ENCODE peak calls at places on chromosome 6, in six cellular contexts. A is K562, P is GM12878, T is GM23338, D is WTC11, E is HepG2. O is an unnamed sample.

GRCh38 chr6:85516168-85516567 is 66.3 kb downstream of the NT5E start:
- DNase-seq in A (no peak), P (no peak), T (no peak), D (no peak), E (peak; percentile 44), O (no peak)

GRCh38 chr6:128070406-128070805 is 169.5 kb upstream of the THEMIS start:
- DNase-seq in A (no peak), P (no peak), T (no peak), D (no peak), E (no peak), O (no peak)

GRCh38 chr6:22020299-22020998 is 276.4 kb downstream of the PRL start:
- DNase-seq in A (no peak), P (no peak), T (no peak), D (no peak), E (no peak), O (no peak)

GRCh38 chr6:98579089-98579488 is 255.3 kb upstream of the POU3F2 start:
- DNase-seq in A (no peak), P (no peak), T (no peak), D (no peak), E (no peak), O (no peak)

GRCh38 chr6:31004285-31004684 is 6.0 kb upstream of the MUC22 start:
- DNase-seq in A (no peak), P (no peak), T (no peak), D (no peak), E (no peak), O (no peak)

GRCh38 chr6:36720251-36721141 is 22.9 kb downstream of the RAB44 start:
- DNase-seq in A (no peak), P (no peak), T (no peak), D (no peak), E (no peak), O (no peak)

GRCh38 chr6:167679791-167680604 is 146.7 kb upstream of the AFDN start:
- DNase-seq in A (no peak), P (no peak), T (no peak), D (no peak), E (no peak), O (no peak)

GRCh38 chr6:37021356-37022129 is 16.1 kb downstream of the FGD2 start:
- DNase-seq in A (no peak), P (no peak), T (peak; percentile 76), D (peak; percentile 70), E (peak; percentile 37), O (no peak)

GRCh38 chr6:108835218-108835850 is 12.9 kb upstream of the ARMC2 start:
- DNase-seq in A (peak; percentile 77), P (peak; percentile 8), T (peak; percentile 89), D (peak; percentile 89), E (peak; percentile 60), O (no peak)

GRCh38 chr6:142357879-142358278 is 56.1 kb downstream of the ADGRG6 start:
- DNase-seq in A (no peak), P (no peak), T (no peak), D (no peak), E (no peak), O (no peak)

GRCh38 chr6:148565931-148566663 is 180.7 kb upstream of the UST start:
- DNase-seq in A (no peak), P (no peak), T (no peak), D (no peak), E (no peak), O (no peak)

GRCh38 chr6:36028887-36029324 is 1.3 kb downstream of the MAPK14 start:
- DNase-seq in A (no peak), P (no peak), T (peak; percentile 54), D (peak; percentile 34), E (peak; percentile 52), O (no peak)

GRCh38 chr6:74645108-74645849 is 560.6 kb downstream of the COL12A1 start:
- DNase-seq in A (no peak), P (no peak), T (peak; percentile 20), D (no peak), E (no peak), O (no peak)

GRCh38 chr6:113433506-113433991 is 423.6 kb upstream of the MARCKS start:
- DNase-seq in A (no peak), P (no peak), T (no peak), D (no peak), E (peak; percentile 34), O (no peak)

GRCh38 chr6:31663961-31664789 is 622 bp downstream of the GPANK1 start:
- DNase-seq in A (peak; percentile 79), P (no peak), T (no peak), D (no peak), E (no peak), O (no peak)

GRCh38 chr6:122871079-122871478 is 82.0 kb downstream of the SMPDL3A start:
- DNase-seq in A (no peak), P (no peak), T (no peak), D (no peak), E (no peak), O (no peak)

GRCh38 chr6:29953706-29954105 is 11.4 kb downstream of the HLA-A start:
- DNase-seq in A (no peak), P (no peak), T (no peak), D (no peak), E (no peak), O (no peak)

GRCh38 chr6:128580224-128581110 is 60.1 kb upstream of the PTPRK start:
- DNase-seq in A (no peak), P (no peak), T (no peak), D (no peak), E (no peak), O (no peak)

GRCh38 chr6:75424610-75425548 is 68.7 kb downstream of the FILIP1 start:
- DNase-seq in A (no peak), P (no peak), T (no peak), D (no peak), E (no peak), O (no peak)

GRCh38 chr6:22147983-22148797 is 148.6 kb downstream of the PRL start:
- DNase-seq in A (no peak), P (no peak), T (peak; percentile 29), D (no peak), E (peak; percentile 78), O (no peak)

DNA sequence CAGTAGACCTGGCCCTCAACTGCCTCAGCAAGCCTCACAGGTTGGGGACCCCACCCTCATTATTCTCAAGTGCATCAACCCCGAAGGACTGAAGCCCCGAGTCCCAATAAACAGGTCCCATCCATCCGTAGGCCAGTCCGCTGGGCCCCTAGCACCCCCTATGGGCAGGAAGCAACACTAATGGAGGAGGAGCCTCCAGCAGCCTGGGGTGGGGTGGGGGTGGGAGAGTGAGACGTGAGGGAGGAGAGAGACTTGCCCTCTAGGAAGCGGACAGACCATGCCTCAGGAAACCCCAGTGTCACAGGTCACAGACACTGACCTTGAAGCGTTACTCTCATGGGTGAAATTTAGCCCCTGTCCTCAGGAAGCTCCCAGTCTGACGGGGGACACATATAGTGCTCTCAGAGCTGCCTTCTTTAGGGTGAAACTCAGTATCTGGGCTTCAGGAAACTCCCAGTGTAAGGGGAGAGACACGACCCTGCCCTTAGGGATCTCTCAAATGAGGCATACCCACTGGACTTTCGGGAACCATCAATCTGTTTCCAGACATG is 125.9 kb downstream of the MRPL14 start:
- DNase-seq in A (peak; percentile 90), P (peak; percentile 72), T (peak; percentile 85), D (peak; percentile 73), E (peak; percentile 52), O (peak; percentile 79)
- TF ChIP-seq CREB1 in A (no peak), P (no peak), T (no peak), D (no peak), E (no peak), O (peak; percentile 24)

GRCh38 chr6:45681860-45682488 is 304.2 kb upstream of the SUPT3H start:
- DNase-seq in A (no peak), P (peak; percentile 95), T (no peak), D (no peak), E (no peak), O (no peak)
- TF ChIP-seq CREB1 in A (no peak), P (peak; percentile 68), T (no peak), D (no peak), E (no peak), O (no peak)

GRCh38 chr6:169930799-169931198 is 179.4 kb downstream of the ERMARD start:
- DNase-seq in A (no peak), P (no peak), T (peak; percentile 58), D (no peak), E (no peak), O (no peak)
- TF ChIP-seq CREB1 in A (no peak), P (no peak), T (no peak), D (no peak), E (no peak), O (no peak)

GRCh38 chr6:169251371-169251802 is 2.3 kb downstream of the THBS2 start:
- DNase-seq in A (no peak), P (no peak), T (peak; percentile 66), D (no peak), E (no peak), O (no peak)
- TF ChIP-seq CREB1 in A (no peak), P (no peak), T (no peak), D (no peak), E (no peak), O (no peak)

DNA sequence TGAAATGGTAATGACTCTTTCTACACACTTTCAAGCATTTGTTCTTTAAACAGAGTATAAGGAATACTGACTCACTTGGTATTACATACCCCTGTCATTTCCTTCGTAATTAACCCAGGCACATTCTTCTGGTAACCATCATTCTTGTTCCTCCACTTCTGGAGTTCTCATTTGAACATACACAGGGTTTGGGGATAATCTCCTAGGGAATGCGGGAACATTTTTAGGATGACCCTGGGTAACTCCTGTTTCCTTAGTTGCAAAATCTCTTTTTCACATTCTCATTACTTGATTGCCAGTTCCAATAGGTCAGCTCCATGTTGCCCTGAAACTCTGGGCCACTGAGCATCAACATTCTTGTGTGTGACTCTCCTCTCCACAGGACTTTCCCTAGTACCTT is 51.5 kb upstream of the E2F3 start:
- DNase-seq in A (no peak), P (no peak), T (no peak), D (no peak), E (no peak), O (no peak)
- TF ChIP-seq CREB1 in A (no peak), P (no peak), T (no peak), D (no peak), E (no peak), O (no peak)

GRCh38 chr6:45416700-45417099 is 39.0 kb upstream of the SUPT3H start:
- DNase-seq in A (no peak), P (no peak), T (no peak), D (no peak), E (no peak), O (no peak)
- TF ChIP-seq CREB1 in A (no peak), P (no peak), T (no peak), D (no peak), E (no peak), O (no peak)

DNA sequence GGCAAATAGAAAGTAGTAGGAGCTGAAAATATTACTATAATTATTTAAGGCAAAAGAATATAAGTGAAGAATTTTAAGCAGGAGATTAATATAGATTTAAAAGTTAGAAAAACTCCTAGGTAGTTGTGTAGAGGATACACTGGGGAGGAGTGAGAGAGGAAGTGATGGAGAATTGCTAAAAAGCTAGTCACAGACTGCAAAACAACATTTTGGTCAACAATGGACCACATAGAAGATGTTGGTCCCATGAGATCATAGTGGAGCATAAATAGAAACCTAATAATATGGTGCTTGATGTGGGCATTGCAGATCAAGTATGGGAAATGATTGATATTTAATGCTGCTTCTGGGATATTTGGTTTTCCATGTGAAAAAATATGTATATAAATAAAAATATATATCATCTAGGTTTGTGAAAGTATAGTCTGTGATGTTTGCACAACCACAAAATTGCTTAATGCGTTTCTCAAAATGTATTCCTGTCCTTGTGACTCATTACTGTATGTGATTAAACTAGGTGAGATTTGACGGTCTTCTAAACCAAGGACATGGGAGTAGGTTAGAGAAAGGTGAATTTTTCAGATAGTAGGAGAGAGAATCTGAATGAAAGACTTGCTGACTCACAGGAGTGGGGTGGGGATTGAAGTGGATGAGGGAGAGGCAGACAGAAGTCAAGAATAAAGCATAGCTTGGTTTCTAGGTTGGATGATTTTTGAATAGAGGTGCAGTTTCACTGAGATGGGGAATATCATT is 174.0 kb downstream of the BCKDHB start:
- DNase-seq in A (no peak), P (no peak), T (no peak), D (no peak), E (no peak), O (no peak)
- TF ChIP-seq CREB1 in A (no peak), P (peak; percentile 28), T (no peak), D (no peak), E (no peak), O (no peak)